ENCODE peak calls at places on chromosomes 5 and 9, in seven cellular contexts. W is cardiac muscle cell, T is upper lobe of right lung, U is heart left ventricle, A is epithelial cell of esophagus, B is thyroid gland, F is memory B cell. S is an unnamed sample.

GRCh38 chr5:76083555-76084495 is 642 bp downstream of the SV2C start:
- DNase-seq in W (peak), T (no peak), U (no peak), A (no peak), B (no peak), F (no peak), S (peak)

GRCh38 chr5:153696256-153696655 is 205.8 kb downstream of the GRIA1 start:
- DNase-seq in W (no peak), T (no peak), U (no peak), A (no peak), B (no peak), F (no peak), S (no peak)

GRCh38 chr9:13322828-13323550 is 43.5 kb upstream of the MPDZ start:
- DNase-seq in W (no peak), T (no peak), U (no peak), A (no peak), B (no peak), F (no peak), S (no peak)

GRCh38 chr5:174410716-174411512 is 313.5 kb upstream of the MSX2 start:
- DNase-seq in W (no peak), T (no peak), U (no peak), A (no peak), B (no peak), F (no peak), S (no peak)

GRCh38 chr5:3373391-3373790 is 222.2 kb upstream of the IRX1 start:
- DNase-seq in W (no peak), T (no peak), U (no peak), A (no peak), B (no peak), F (no peak), S (no peak)

GRCh38 chr9:123339666-123340414 is 16.2 kb upstream of the CRB2 start:
- DNase-seq in W (no peak), T (no peak), U (peak), A (peak), B (peak), F (peak), S (no peak)

GRCh38 chr9:118578467-118578866 is 790.8 kb downstream of the BRINP1 start:
- DNase-seq in W (no peak), T (no peak), U (no peak), A (peak), B (no peak), F (no peak), S (no peak)

GRCh38 chr5:130712324-130712723 is 452.7 kb downstream of the HINT1 start:
- DNase-seq in W (no peak), T (no peak), U (no peak), A (no peak), B (no peak), F (no peak), S (no peak)

GRCh38 chr5:56146674-56147073 is 86.5 kb downstream of the ANKRD55 start:
- DNase-seq in W (no peak), T (no peak), U (no peak), A (no peak), B (no peak), F (no peak), S (no peak)

GRCh38 chr5:96601811-96602244 is 60.3 kb upstream of the CAST start:
- DNase-seq in W (peak), T (no peak), U (no peak), A (peak), B (peak), F (peak), S (peak)

GRCh38 chr5:178232920-178233429 is 373 bp upstream of the PHYKPL start:
- DNase-seq in W (no peak), T (no peak), U (no peak), A (no peak), B (no peak), F (no peak), S (no peak)

GRCh38 chr9:91843623-91844111 is 106.4 kb downstream of the ROR2 start:
- DNase-seq in W (peak), T (no peak), U (peak), A (no peak), B (peak), F (no peak), S (no peak)

GRCh38 chr5:57316798-57317327 is 143.0 kb downstream of the GPBP1 start:
- DNase-seq in W (peak), T (no peak), U (no peak), A (peak), B (no peak), F (no peak), S (no peak)

GRCh38 chr5:167565555-167565954 is 725.9 kb upstream of the WWC1 start:
- DNase-seq in W (no peak), T (no peak), U (no peak), A (peak), B (no peak), F (no peak), S (no peak)

GRCh38 chr9:87884578-87885459 is 2.1 kb downstream of the SPATA31E1 start:
- DNase-seq in W (no peak), T (no peak), U (no peak), A (no peak), B (no peak), F (no peak), S (no peak)

GRCh38 chr9:133948138-133948537 is 44.0 kb downstream of the VAV2 start:
- DNase-seq in W (no peak), T (peak), U (peak), A (no peak), B (peak), F (no peak), S (no peak)